ENCODE peak calls at places on chromosomes 1 and 21, in eight cellular contexts. N, F, B, V, L, O, M and U are unnamed samples.
A peak's percentile ranks its signal among the peaks of the same experiment; 100 is the strongest.

GRCh38 chr1:77565321-77565720 is 117.1 kb downstream of the ZZZ3 start:
- DNase-seq in M (no peak), V (no peak), L (no peak), O (no peak), F (no peak), N (no peak), B (no peak), U (no peak)

GRCh38 chr1:243313635-243314536 is 58.0 kb downstream of the SDCCAG8 start:
- DNase-seq in M (no peak), N (no peak), B (no peak), V (no peak), L (no peak), F (no peak), O (peak; percentile 34), U (no peak)

GRCh38 chr1:11479375-11479979 is 522 bp downstream of the DISP3 start:
- DNase-seq in F (no peak), B (no peak), N (no peak), M (no peak), L (no peak), V (no peak), O (no peak), U (no peak)

GRCh38 chr1:94871031-94871430 is 50.9 kb downstream of the SLC44A3 start:
- DNase-seq in B (no peak), N (no peak), L (no peak), F (no peak), O (peak; percentile 25), M (no peak), V (no peak), U (no peak)

GRCh38 chr1:152026895-152027294 is 9.9 kb downstream of the S100A11 start:
- DNase-seq in L (no peak), N (no peak), B (no peak), M (no peak), V (no peak), O (peak; percentile 68), F (no peak), U (no peak)

GRCh38 chr1:8398677-8399076 is 80.8 kb downstream of the SLC45A1 start:
- DNase-seq in F (no peak), O (no peak), N (no peak), L (peak; percentile 38), B (no peak), V (no peak), M (no peak), U (no peak)

GRCh38 chr1:228782662-228783414 is 47.6 kb downstream of the RHOU start:
- DNase-seq in O (peak; percentile 43), N (no peak), F (peak; percentile 28), V (no peak), L (no peak), B (no peak), M (peak; percentile 70), U (no peak)

GRCh38 chr1:59195151-59195550 is 101.7 kb upstream of the FGGY start:
- DNase-seq in L (no peak), M (no peak), B (no peak), O (no peak), F (no peak), N (no peak), V (no peak), U (no peak)

GRCh38 chr21:44426663-44427191 is 28.6 kb upstream of the LRRC3 start:
- DNase-seq in N (peak; percentile 24), M (no peak), L (no peak), O (no peak), V (no peak), B (no peak), F (no peak), U (no peak)

GRCh38 chr21:44425307-44425894 is 29.9 kb upstream of the LRRC3 start:
- DNase-seq in M (no peak), F (no peak), O (no peak), B (peak; percentile 8), N (peak; percentile 25), L (no peak), V (no peak), U (no peak)

GRCh38 chr21:44427241-44428120 is 27.8 kb upstream of the LRRC3 start:
- DNase-seq in O (no peak), N (no peak), L (no peak), F (no peak), B (no peak), M (no peak), V (no peak), U (no peak)

GRCh38 chr21:44424608-44425306 is 30.6 kb upstream of the LRRC3 start:
- DNase-seq in B (no peak), L (no peak), O (no peak), N (peak; percentile 13), F (no peak), V (no peak), M (no peak), U (no peak)

DNA sequence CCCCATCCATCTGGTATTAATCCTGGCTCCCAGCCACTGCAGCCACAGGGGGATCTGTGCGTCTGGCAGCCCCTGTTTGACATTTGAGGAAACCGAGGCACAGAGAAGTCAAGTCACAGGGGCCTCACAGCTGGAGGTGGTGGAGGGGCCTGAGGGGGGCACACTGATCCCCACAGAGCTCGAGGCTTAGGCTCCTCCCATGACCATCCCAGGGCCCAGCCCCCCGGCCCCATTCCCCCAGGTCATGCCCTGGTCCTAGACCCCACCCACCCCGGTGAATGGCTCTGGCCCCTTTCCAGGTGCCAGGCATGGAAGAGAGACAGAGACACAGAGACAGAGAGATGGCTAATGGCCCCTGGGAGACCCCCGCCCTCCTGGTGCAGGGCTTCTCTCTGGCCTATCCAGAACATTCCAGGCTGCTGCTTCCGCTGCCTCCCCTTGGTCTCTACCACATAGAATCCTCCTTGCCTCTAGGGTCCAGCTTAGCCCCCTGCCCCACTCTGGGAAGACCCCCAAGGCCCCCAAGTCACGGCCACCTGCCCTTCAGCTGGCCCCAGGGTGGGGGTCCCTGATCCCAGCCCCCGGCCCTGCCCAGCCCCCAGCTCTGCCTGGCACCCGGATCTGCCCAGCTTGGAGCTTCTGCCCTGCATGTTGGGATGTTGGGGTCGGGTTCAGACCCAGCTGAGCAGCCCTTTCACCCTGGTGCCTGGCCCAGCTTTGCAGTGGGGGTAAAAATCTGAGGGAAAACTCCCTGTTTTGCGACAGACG is 29.2 kb upstream of the LRRC3 start:
- DNase-seq in B (no peak), M (no peak), L (no peak), N (peak; percentile 14), F (no peak), O (no peak), V (no peak), U (no peak)
- H3K4me3 ChIP-seq in B (no peak overlapping the region), M (no peak overlapping the region), L (no peak overlapping the region), N (no peak overlapping the region), F (peak overlapping the region; percentile 48), O (no peak overlapping the region), V (no peak overlapping the region), U (no peak overlapping the region)

DNA sequence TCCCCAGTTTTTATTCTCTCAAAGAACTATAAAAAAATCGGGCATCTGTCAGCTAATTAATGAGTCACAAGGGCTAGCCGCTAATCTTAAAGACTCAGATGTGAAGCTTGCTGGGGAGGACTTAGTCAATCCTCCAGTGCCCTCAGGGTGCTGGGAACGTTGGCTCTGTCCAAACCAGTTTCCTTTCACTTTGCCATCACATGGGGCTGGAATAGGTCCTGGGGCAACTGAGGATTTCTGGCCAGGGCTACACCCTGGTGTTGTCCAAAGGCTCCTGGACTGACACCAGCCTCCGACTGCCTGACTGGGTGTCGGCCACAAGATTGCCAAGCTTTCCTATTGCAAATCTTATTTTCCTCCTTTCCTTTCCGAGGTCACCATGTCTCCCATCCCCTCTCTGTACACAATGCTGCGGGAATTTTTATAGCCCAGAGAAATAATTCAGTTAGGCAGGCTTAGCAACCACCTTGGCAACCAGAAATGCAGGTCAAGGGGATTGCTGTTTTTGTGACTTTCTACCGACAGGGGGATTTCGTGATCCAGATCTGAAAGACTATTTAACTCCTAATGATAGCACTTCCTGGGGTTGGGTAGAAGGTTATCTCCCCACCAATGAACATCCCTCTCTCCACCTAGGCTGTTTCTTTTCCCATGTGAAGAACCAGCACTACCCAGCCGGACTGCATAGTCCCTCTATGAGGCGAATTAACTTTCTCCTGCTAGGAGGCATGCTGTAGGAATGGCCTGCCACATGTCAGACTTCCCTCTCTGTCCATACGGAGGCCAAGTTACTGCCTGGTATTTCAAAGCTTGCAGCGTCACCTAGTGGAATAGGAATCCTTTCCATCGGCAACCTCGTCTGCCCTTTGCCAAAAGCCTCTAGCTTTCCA is 29.9 kb upstream of the CTBS start:
- DNase-seq in V (no peak), F (no peak), B (peak; percentile 62), L (no peak), N (peak; percentile 37), O (peak; percentile 95), M (no peak), U (peak; percentile 98)
- TF ChIP-seq CTCF in V (no peak), F (no peak), B (peak; percentile 71), L (no peak), N (no peak), O (peak; percentile 79), M (peak; percentile 55), U (no peak)

GRCh38 chr1:27377760-27378495 is 3.3 kb upstream of the FCN3 start:
- DNase-seq in F (no peak), B (no peak), M (no peak), N (no peak), L (no peak), O (no peak), V (no peak), U (no peak)

GRCh38 chr1:27372808-27373690 is 1.6 kb downstream of the FCN3 start:
- DNase-seq in N (no peak), M (no peak), L (no peak), F (no peak), O (no peak), B (no peak), V (no peak), U (no peak)

GRCh38 chr1:27379564-27380132 is 3.5 kb downstream of the CD164L2 start:
- DNase-seq in O (no peak), V (no peak), F (no peak), N (no peak), B (no peak), M (no peak), L (no peak), U (peak; percentile 38)

GRCh38 chr1:27372022-27372807 is 2.4 kb downstream of the FCN3 start:
- DNase-seq in F (no peak), M (no peak), V (no peak), N (no peak), B (no peak), L (no peak), O (no peak), U (no peak)

GRCh38 chr1:27374687-27375086 is at the start of gene FCN3:
- DNase-seq in V (no peak), O (no peak), M (no peak), F (no peak), N (no peak), L (no peak), B (no peak), U (no peak)
- H3K4me3 ChIP-seq in V (peak within 1 kb of the TSS; percentile 47), O (no peak within 1 kb of the TSS), M (no peak within 1 kb of the TSS), F (no peak within 1 kb of the TSS), N (no peak within 1 kb of the TSS), L (no peak within 1 kb of the TSS), B (no peak within 1 kb of the TSS), U (no peak within 1 kb of the TSS)

GRCh38 chr1:156914440-156914856 is 6.0 kb upstream of the LRRC71 start:
- DNase-seq in O (no peak), L (no peak), N (no peak), M (no peak), F (no peak), V (no peak), B (peak; percentile 82), U (no peak)

GRCh38 chr1:156911587-156912298 is 8.7 kb upstream of the LRRC71 start:
- DNase-seq in M (no peak), B (no peak), L (no peak), N (no peak), O (peak; percentile 28), F (no peak), V (no peak), U (no peak)

GRCh38 chr1:156912310-156912709 is 8.1 kb upstream of the LRRC71 start:
- DNase-seq in V (no peak), F (no peak), O (no peak), M (no peak), L (no peak), B (peak; percentile 43), N (no peak), U (no peak)

GRCh38 chr1:156913809-156914387 is 6.5 kb upstream of the LRRC71 start:
- DNase-seq in L (no peak), M (no peak), F (no peak), O (no peak), V (no peak), N (no peak), B (no peak), U (no peak)

DNA sequence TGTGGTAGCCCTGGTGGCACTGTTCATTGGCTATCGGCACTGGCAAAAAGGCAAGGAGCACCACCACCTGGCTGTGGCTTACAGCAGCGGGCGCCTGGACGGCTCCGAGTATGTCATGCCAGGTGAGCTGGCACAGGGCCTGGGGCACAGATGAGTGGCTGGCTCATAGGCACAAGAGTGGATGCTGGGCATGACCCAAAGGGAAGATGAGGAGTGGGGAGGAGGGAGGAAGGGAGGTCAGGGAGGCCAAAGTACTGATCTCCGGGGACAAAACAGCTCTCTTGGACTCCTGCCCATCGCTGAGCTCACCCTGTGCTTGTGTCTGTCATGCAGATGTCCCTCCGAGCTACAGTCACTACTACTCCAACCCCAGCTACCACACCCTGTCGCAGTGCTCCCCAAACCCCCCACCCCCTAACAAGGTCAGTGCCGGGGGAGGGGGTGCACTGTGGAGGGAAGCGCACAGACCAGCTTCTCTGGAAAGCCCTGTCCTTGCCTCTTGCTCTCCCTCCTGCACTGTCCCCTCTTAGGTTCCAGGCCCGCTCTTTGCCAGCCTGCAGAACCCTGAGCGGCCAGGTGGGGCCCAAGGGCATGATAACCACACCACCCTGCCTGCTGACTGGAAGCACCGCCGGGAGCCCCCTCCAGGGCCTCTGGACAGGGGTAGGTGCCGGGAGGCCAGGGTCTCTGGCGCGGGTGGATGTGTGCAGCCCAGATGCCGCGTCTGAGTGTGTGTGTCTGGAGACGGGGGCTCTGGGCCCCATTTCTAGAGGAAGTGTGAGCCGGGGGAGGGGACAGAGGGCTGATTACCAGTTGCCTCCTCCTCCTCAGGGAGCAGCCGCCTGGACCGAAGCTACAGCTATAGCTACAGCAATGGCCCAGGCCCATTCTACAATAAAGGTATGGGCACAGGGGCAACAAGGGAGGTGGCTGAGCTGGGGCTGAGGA is 7.3 kb upstream of the LRRC71 start:
- DNase-seq in O (no peak), L (no peak), F (no peak), V (peak; percentile 71), N (no peak), M (no peak), B (peak; percentile 94), U (no peak)
- TF ChIP-seq CTCF in O (no peak), L (no peak), F (no peak), V (no peak), N (no peak), M (no peak), B (peak; percentile 42), U (no peak)